ENCODE peak calls at places on chromosome 10, in four cellular contexts. D is HCT116, P is GM12878, G is H1. C is an unnamed sample.

GRCh38 chr10:14253711-14254110 is 77.0 kb downstream of the FRMD4A start:
- DNase-seq in D (no peak), P (no peak), G (no peak), C (no peak)

GRCh38 chr10:132396495-132397035 is 435 bp upstream of the PWWP2B start:
- DNase-seq in D (no peak), P (no peak), G (no peak), C (no peak)

GRCh38 chr10:28991738-28992270 is 297.1 kb upstream of the LYZL1 start:
- DNase-seq in D (peak; percentile 68), P (no peak), G (peak; percentile 83), C (no peak)

GRCh38 chr10:29658984-29659769 is 24.4 kb upstream of the SVIL start:
- DNase-seq in D (peak; percentile 97), P (peak; percentile 92), G (no peak), C (no peak)

GRCh38 chr10:43209064-43209455 is 57.8 kb downstream of the RASGEF1A start:
- DNase-seq in D (no peak), P (no peak), G (no peak), C (no peak)

GRCh38 chr10:53314856-53315255 is 542.3 kb upstream of the MBL2 start:
- DNase-seq in D (no peak), P (no peak), G (no peak), C (no peak)

GRCh38 chr10:33032354-33033254 is 74.6 kb upstream of the ITGB1 start:
- DNase-seq in D (peak; percentile 36), P (no peak), G (no peak), C (no peak)

GRCh38 chr10:7046615-7047014 is 364.2 kb downstream of the SFMBT2 start:
- DNase-seq in D (no peak), P (peak; percentile 13), G (no peak), C (no peak)

GRCh38 chr10:18204050-18204449 is 63.8 kb downstream of the CACNB2 start:
- DNase-seq in D (no peak), P (no peak), G (no peak), C (no peak)

GRCh38 chr10:94677691-94678090 is 5.8 kb upstream of the CYP2C18 start:
- DNase-seq in D (peak; percentile 6), P (no peak), G (no peak), C (peak; percentile 23)

GRCh38 chr10:6878067-6878412 is 298.0 kb upstream of the PRKCQ start:
- DNase-seq in D (no peak), P (no peak), G (peak; percentile 56), C (no peak)

GRCh38 chr10:31028076-31028475 is 3.6 kb downstream of the ZNF438 start:
- DNase-seq in D (no peak), P (no peak), G (no peak), C (no peak)

GRCh38 chr10:132240156-132240555 is 53.4 kb downstream of the DPYSL4 start:
- DNase-seq in D (no peak), P (no peak), G (no peak), C (no peak)

GRCh38 chr10:44071479-44071878 is 313.4 kb downstream of the CXCL12 start:
- DNase-seq in D (no peak), P (no peak), G (no peak), C (no peak)

GRCh38 chr10:404341-404740 is 269.1 kb downstream of the ZMYND11 start:
- DNase-seq in D (no peak), P (no peak), G (no peak), C (no peak)

GRCh38 chr10:118332948-118333710 is 9.0 kb downstream of the FAM204A start:
- DNase-seq in D (no peak), P (no peak), G (no peak), C (no peak)

GRCh38 chr10:53697038-53697437 is 924.5 kb upstream of the MBL2 start:
- DNase-seq in D (no peak), P (no peak), G (no peak), C (no peak)

GRCh38 chr10:79118286-79119202 is 49.8 kb downstream of the ZMIZ1 start:
- DNase-seq in D (no peak), P (no peak), G (no peak), C (no peak)

GRCh38 chr10:104766341-104766740 is 125.3 kb downstream of the SORCS3 start:
- DNase-seq in D (peak; percentile 67), P (no peak), G (no peak), C (no peak)

GRCh38 chr10:7206407-7207127 is 204.3 kb downstream of the SFMBT2 start:
- DNase-seq in D (no peak), P (no peak), G (no peak), C (no peak)

GRCh38 chr10:124239666-124240065 is 146.3 kb upstream of the CHST15 start:
- DNase-seq in D (no peak), P (no peak), G (no peak), C (no peak)

GRCh38 chr10:123298583-123298982 is 144.4 kb downstream of the BUB3 start:
- DNase-seq in D (no peak), P (no peak), G (no peak), C (no peak)

GRCh38 chr10:49312291-49312869 is 13.4 kb downstream of the C10orf71 start:
- DNase-seq in D (no peak), P (no peak), G (no peak), C (no peak)

GRCh38 chr10:6721964-6722615 is 142.0 kb upstream of the PRKCQ start:
- DNase-seq in D (peak; percentile 62), P (no peak), G (no peak), C (no peak)

GRCh38 chr10:78575400-78575799 is 493.4 kb upstream of the ZMIZ1 start:
- DNase-seq in D (no peak), P (no peak), G (no peak), C (no peak)

GRCh38 chr10:93926613-93927012 is 32.8 kb downstream of the SLC35G1 start:
- DNase-seq in D (no peak), P (no peak), G (no peak), C (peak; percentile 31)

GRCh38 chr10:84172435-84173356 is 905 bp upstream of the GPR15LG start:
- DNase-seq in D (no peak), P (no peak), G (peak; percentile 26), C (no peak)

GRCh38 chr10:60728056-60728455 is 50.2 kb upstream of the CDK1 start:
- DNase-seq in D (no peak), P (no peak), G (no peak), C (no peak)

GRCh38 chr10:74008212-74008731 is 10.4 kb downstream of the VCL start:
- DNase-seq in D (no peak), P (no peak), G (no peak), C (no peak)

GRCh38 chr10:6037422-6037821 is 24.7 kb downstream of the IL2RA start:
- DNase-seq in D (no peak), P (no peak), G (no peak), C (no peak)

GRCh38 chr10:79128923-79129305 is 60.1 kb downstream of the ZMIZ1 start:
- DNase-seq in D (no peak), P (no peak), G (no peak), C (no peak)

DNA sequence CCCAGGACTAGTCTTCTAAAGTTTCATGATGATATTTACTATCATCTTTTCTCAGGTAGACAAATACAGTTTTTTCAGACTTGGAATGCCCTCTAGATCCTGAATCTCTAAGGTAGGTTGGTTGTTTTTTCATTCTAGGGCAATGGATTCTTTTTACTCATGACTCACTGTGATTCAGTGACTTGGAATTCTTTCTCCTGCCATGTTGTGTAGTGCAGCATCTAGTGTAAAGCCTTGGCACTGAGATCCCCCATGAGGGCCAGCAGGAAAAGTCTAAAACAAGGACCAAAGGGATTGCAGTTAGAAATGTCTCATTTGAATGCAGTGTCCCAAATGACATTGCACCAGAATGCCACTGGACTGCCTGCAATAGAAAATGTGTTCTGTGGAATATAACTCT is 430.4 kb downstream of the NEBL start:
- DNase-seq in D (no peak), P (no peak), G (no peak), C (no peak)
- TF ChIP-seq JUND in D (no peak), P (no peak), G (no peak), C (no peak)

DNA sequence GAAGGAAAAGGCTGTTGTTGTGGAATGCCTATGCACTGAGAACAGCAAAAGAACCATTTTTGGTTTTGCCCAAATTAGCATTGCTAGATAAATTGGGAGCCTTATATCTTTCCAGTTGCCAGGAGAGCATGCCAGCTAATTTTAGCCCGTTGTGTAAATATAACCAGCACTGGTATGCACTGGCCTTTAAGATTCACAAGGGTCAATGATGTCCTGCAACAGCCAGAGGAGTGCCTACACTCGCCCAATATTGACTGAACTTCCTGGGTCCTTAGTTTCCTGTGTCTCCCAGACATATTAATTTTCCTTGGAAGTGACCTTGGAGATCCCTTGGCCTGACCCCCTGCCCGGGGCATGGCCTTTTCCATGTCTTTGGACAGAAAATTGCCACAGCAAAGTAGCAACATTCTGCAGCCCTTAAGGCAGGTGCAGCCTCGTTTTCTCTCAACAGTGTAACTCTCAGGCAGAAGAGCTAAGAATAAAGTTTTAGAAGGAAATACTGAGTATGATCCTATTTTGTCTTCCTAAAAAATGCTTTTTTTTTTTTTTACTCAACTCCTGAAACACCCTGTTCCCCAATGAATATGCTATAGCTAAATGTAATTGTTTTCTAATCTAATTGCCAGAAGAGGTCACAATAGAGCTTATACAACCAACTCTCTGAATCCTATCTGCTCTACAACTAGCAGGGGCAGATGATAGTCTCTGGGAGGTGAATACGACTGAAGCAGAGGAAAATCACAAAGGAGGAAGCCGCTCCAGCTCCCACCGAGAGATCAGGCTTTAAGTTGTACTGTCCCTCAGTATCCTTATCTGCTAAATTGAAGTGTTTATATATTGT is 131.9 kb upstream of the PCGF5 start:
- DNase-seq in D (peak; percentile 1), P (no peak), G (no peak), C (peak; percentile 36)
- TF ChIP-seq JUND in D (no peak), P (no peak), G (no peak), C (no peak)

GRCh38 chr10:75658915-75659314 is 227.5 kb downstream of the LRMDA start:
- DNase-seq in D (no peak), P (no peak), G (no peak), C (no peak)

GRCh38 chr10:75662715-75663114 is 231.3 kb downstream of the LRMDA start:
- DNase-seq in D (no peak), P (no peak), G (no peak), C (no peak)

GRCh38 chr10:75658496-75658895 is 227.1 kb downstream of the LRMDA start:
- DNase-seq in D (no peak), P (no peak), G (no peak), C (no peak)

GRCh38 chr10:75658036-75658435 is 226.6 kb downstream of the LRMDA start:
- DNase-seq in D (no peak), P (no peak), G (no peak), C (no peak)

DNA sequence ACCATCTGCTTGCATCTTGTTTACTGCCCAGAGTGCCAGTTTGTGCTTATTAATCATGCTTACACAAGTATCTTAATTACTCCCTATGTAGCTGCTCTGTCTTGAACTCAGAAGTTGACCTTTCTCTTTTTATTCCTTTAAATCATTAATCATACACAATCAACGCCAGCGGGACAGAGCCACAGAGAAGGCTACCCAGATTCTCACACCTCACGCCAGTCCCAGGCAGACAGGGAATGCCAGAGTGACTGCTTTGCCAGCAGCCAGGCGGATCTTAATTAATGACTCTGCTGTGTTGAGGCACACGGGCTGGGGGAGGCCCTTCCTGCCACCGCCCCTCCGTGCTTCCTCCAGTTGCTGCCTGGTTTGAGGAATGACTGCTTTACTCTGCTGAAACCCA is 229.4 kb downstream of the LRMDA start:
- DNase-seq in D (no peak), P (no peak), G (no peak), C (no peak)
- TF ChIP-seq JUND in D (no peak), P (no peak), G (no peak), C (no peak)

GRCh38 chr10:86652361-86653202 is 1.8 kb upstream of the OPN4 start:
- DNase-seq in D (no peak), P (no peak), G (no peak), C (no peak)

GRCh38 chr10:86649471-86650150 is 4.7 kb upstream of the OPN4 start:
- DNase-seq in D (no peak), P (no peak), G (peak; percentile 47), C (no peak)

GRCh38 chr10:86651631-86652331 is 2.6 kb upstream of the OPN4 start:
- DNase-seq in D (no peak), P (no peak), G (no peak), C (no peak)

GRCh38 chr10:86650151-86650550 is 4.2 kb upstream of the OPN4 start:
- DNase-seq in D (no peak), P (no peak), G (peak; percentile 37), C (no peak)

GRCh38 chr10:86651021-86651471 is 3.3 kb upstream of the OPN4 start:
- DNase-seq in D (no peak), P (no peak), G (peak; percentile 43), C (no peak)
- TF ChIP-seq JUND in D (no peak), P (no peak), G (no peak), C (no peak)

C was measured in T47D.